ENCODE peak calls at places on chromosomes 16 and 17, in seven cellular contexts. A is ecto neural progenitor cell; X is neural crest cell; R is AG08395; H is activated CD8-positive, alpha-beta T cell treated with anti-CD3 and anti-CD28 coated beads for 36 hours; K is COR-L47; T is T-helper 1 cell. F is an unnamed sample.

GRCh38 chr17:2723505-2723996 is 12.0 kb upstream of the CLUH start:
- DNase-seq in A (peak; percentile 72), R (no peak), H (no peak), X (no peak), T (no peak), K (no peak), F (no peak)

GRCh38 chr16:86852135-86852534 is 273.8 kb downstream of the FOXL1 start:
- DNase-seq in K (no peak), R (no peak), X (no peak), A (no peak), H (no peak), T (no peak), F (no peak)

GRCh38 chr17:77783991-77784820 is 174.3 kb upstream of the TNRC6C start:
- DNase-seq in X (no peak), R (no peak), A (no peak), H (peak; percentile 80), T (peak; percentile 65), K (no peak), F (no peak)

GRCh38 chr17:27846042-27846655 is 45.8 kb upstream of the NOS2 start:
- DNase-seq in T (peak; percentile 5), H (peak; percentile 48), R (no peak), X (no peak), K (no peak), A (no peak), F (no peak)

GRCh38 chr16:24610421-24610765 is 71.0 kb downstream of the RBBP6 start:
- DNase-seq in R (peak; percentile 29), H (peak; percentile 14), X (peak; percentile 9), A (no peak), T (no peak), K (no peak), F (no peak)

GRCh38 chr17:41464682-41465081 is 2.5 kb downstream of the KRT32 start:
- DNase-seq in A (no peak), X (no peak), R (peak; percentile 96), K (peak; percentile 33), T (no peak), H (no peak), F (peak; percentile 76)

GRCh38 chr17:75869282-75870141 is 8.9 kb downstream of the TRIM47 start:
- DNase-seq in T (no peak), X (no peak), A (no peak), K (peak; percentile 22), H (no peak), R (peak; percentile 63), F (peak; percentile 57)

GRCh38 chr16:70483426-70483825 is 29.0 kb downstream of the FCSK start:
- DNase-seq in K (no peak), H (no peak), T (no peak), A (no peak), X (no peak), R (no peak), F (no peak)

GRCh38 chr16:81695431-81695890 is 83.6 kb upstream of the PLCG2 start:
- DNase-seq in K (no peak), X (no peak), A (no peak), T (no peak), H (no peak), R (no peak), F (no peak)

GRCh38 chr16:57497121-57497520 is 10.8 kb upstream of the DOK4 start:
- DNase-seq in T (no peak), R (no peak), H (no peak), K (no peak), A (no peak), X (no peak), F (no peak)

GRCh38 chr16:27579086-27579980 is 29.4 kb downstream of the KATNIP start:
- DNase-seq in T (no peak), H (no peak), A (no peak), K (no peak), R (no peak), X (no peak), F (peak; percentile 47)

GRCh38 chr16:56281256-56281805 is 90.0 kb downstream of the GNAO1 start:
- DNase-seq in H (peak; percentile 18), T (no peak), K (peak; percentile 63), X (peak; percentile 41), R (peak; percentile 36), A (peak; percentile 82), F (peak; percentile 41)

GRCh38 chr17:78347453-78347852 is 12.4 kb downstream of the SOCS3 start:
- DNase-seq in R (no peak), X (no peak), A (no peak), H (no peak), T (no peak), K (no peak), F (no peak)

GRCh38 chr17:46003907-46004748 is 5.1 kb downstream of the STH start:
- DNase-seq in X (no peak), K (peak; percentile 83), A (no peak), T (no peak), H (no peak), R (no peak), F (peak; percentile 81)

GRCh38 chr17:7851438-7852261 is 3.2 kb upstream of the TMEM88 start:
- DNase-seq in T (peak; percentile 94), H (peak; percentile 94), K (peak; percentile 83), R (peak; percentile 91), A (peak; percentile 97), X (peak; percentile 93), F (peak; percentile 93)

GRCh38 chr16:61885343-61885742 is 150.9 kb downstream of the CDH8 start:
- DNase-seq in X (no peak), A (no peak), K (no peak), H (no peak), R (no peak), T (no peak), F (no peak)

GRCh38 chr17:79602621-79603020 is 8.2 kb downstream of the RBFOX3 start:
- DNase-seq in R (no peak), A (no peak), X (no peak), K (no peak), H (no peak), T (no peak), F (no peak)

GRCh38 chr16:10681310-10682308 is 13.1 kb downstream of the TEKT5 start:
- DNase-seq in A (no peak), R (no peak), T (no peak), X (no peak), H (no peak), K (no peak), F (no peak)

GRCh38 chr17:49509588-49509917 is 14.5 kb downstream of the NGFR start:
- DNase-seq in K (no peak), R (no peak), H (no peak), T (no peak), X (no peak), A (no peak), F (no peak)

GRCh38 chr17:63984651-63985386 is 12.1 kb upstream of the SCN4A start:
- DNase-seq in H (peak; percentile 92), K (no peak), A (no peak), T (peak; percentile 21), R (peak; percentile 94), X (no peak), F (peak; percentile 91)

F was measured in adipocyte.